ENCODE peak calls at places on chromosomes 16 and 17, in seven cellular contexts. N is SK-N-SH, G is HCT116, H is GM12878, R is H1, E is HepG2, Q is K562. O is an unnamed sample.
A peak's percentile ranks its signal among the peaks of the same experiment; 100 is the strongest.

GRCh38 chr17:36459601-36460000 is 26.9 kb upstream of the ZNHIT3 start:
- DNase-seq in N (no peak), G (no peak), H (no peak), R (no peak), E (no peak), Q (no peak), O (no peak)

GRCh38 chr16:67241008-67241900 is 6.0 kb downstream of the FHOD1 start:
- DNase-seq in N (no peak), G (no peak), H (no peak), R (no peak), E (peak; percentile 32), Q (peak; percentile 78), O (peak; percentile 83)

GRCh38 chr16:10878644-10879498 is 1.9 kb downstream of the CIITA start:
- DNase-seq in N (peak; percentile 70), G (no peak), H (no peak), R (no peak), E (no peak), Q (no peak), O (peak; percentile 65)

GRCh38 chr16:68408967-68409366 is 39.3 kb downstream of the SMPD3 start:
- DNase-seq in N (no peak), G (no peak), H (no peak), R (peak; percentile 36), E (no peak), Q (no peak), O (no peak)

GRCh38 chr16:75241412-75241811 is 10.0 kb downstream of the BCAR1 start:
- DNase-seq in N (no peak), G (no peak), H (no peak), R (no peak), E (no peak), Q (no peak), O (no peak)

GRCh38 chr17:16255481-16255901 is 38.5 kb downstream of the PIGL start:
- DNase-seq in N (no peak), G (no peak), H (no peak), R (peak; percentile 7), E (peak; percentile 22), Q (no peak), O (no peak)

GRCh38 chr16:86598607-86599318 is 20.4 kb downstream of the FOXL1 start:
- DNase-seq in N (no peak), G (no peak), H (no peak), R (no peak), E (no peak), Q (no peak), O (no peak)

GRCh38 chr16:11675561-11676511 is 7.6 kb downstream of the SNN start:
- DNase-seq in N (no peak), G (peak; percentile 72), H (no peak), R (no peak), E (peak; percentile 88), Q (no peak), O (no peak)

GRCh38 chr16:65122724-65122973 is 786 bp upstream of the CDH11 start:
- DNase-seq in N (no peak), G (no peak), H (no peak), R (no peak), E (no peak), Q (no peak), O (no peak)

GRCh38 chr17:18059283-18059682 is 20.1 kb downstream of the GID4 start:
- DNase-seq in N (no peak), G (no peak), H (no peak), R (no peak), E (no peak), Q (no peak), O (no peak)

GRCh38 chr16:30698816-30699614 is at the start of gene SRCAP:
- DNase-seq in N (peak; percentile 97), G (peak; percentile 64), H (peak; percentile 44), R (no peak), E (peak; percentile 83), Q (peak; percentile 97), O (peak; percentile 88)

GRCh38 chr17:49247949-49248348 is 17.4 kb upstream of the PHOSPHO1 start:
- DNase-seq in N (no peak), G (no peak), H (no peak), R (no peak), E (no peak), Q (no peak), O (no peak)

GRCh38 chr16:73145166-73145565 is 97.2 kb upstream of the ZFHX3 start:
- DNase-seq in N (no peak), G (no peak), H (no peak), R (no peak), E (no peak), Q (no peak), O (no peak)

GRCh38 chr17:17345294-17345597 is 42.1 kb downstream of the NT5M start:
- DNase-seq in N (no peak), G (no peak), H (no peak), R (no peak), E (no peak), Q (no peak), O (no peak)

GRCh38 chr17:80045703-80046102 is 9.3 kb downstream of the CCDC40 start:
- DNase-seq in N (no peak), G (no peak), H (no peak), R (no peak), E (no peak), Q (no peak), O (no peak)

GRCh38 chr16:19505600-19506303 is 16.1 kb downstream of the GDE1 start:
- DNase-seq in N (no peak), G (no peak), H (no peak), R (no peak), E (no peak), Q (no peak), O (peak; percentile 28)

DNA sequence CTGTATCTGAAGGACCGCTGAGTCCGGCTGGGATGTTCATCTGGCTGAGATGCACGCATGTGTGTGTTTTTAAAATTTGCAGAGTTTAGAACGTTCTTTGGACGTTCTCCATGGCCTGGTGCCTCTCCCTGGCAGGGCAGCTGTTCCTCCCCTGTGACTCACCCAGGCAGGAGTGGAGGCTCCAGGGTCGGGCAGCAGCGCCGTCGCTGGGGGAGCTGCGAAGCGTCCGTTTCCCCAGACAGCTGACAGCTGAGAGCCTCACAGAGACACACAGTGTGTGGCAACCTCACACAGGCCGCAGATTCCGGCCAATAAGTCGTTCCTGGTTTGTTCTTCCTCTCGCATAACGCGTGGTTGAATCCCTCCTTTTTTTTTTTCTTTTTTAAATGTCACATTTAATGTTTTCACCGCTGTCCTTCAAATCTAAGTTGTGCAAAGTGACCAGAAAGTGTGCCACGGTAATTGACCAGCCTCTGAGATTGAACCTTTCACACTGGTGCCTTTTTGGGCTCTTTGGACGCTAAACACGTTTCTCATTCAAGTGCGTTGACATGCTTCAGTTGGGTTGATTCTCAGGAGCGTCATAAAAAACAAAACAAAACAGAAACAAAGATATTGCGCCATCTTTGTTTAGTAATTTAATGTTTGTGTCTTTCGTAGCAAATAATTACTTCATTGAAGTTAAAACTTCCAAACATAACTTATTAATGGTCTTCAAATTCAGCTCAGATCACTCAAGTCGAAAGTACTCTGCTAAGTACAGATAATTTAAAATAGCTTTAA is 80.4 kb downstream of the OR1D5 start:
- DNase-seq in N (no peak), G (no peak), H (no peak), R (no peak), E (no peak), Q (peak; percentile 19), O (no peak)
- TF ChIP-seq JUND in N (peak; percentile 71), G (no peak), H (no peak), R (no peak), E (no peak), Q (no peak), O (no peak)

DNA sequence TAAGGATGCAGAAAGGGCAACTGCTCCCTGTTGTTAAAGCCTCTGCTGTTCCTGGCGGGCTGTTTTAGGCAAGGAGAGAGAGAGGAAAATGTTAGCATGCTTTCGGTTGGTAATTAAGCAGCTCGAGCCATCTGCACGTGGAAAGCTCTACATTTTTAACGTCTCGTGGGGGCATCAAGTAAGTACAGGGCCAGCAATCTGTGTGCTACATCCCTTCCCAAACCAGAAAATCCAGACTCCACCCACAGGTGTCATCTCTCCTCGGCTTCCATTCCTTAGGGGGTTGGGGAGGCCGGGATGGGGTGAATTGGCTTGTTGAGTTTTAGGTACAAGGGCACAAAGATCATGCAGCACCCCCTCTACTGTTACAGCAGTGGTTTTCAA is 62.5 kb upstream of the MARCHF10 start:
- DNase-seq in N (peak; percentile 47), G (no peak), H (no peak), R (no peak), E (no peak), Q (no peak), O (no peak)
- TF ChIP-seq JUND in N (no peak), G (no peak), H (no peak), R (no peak), E (no peak), Q (no peak), O (no peak)

GRCh38 chr16:46658925-46659324 is 30.1 kb downstream of the VPS35 start:
- DNase-seq in N (no peak), G (no peak), H (peak; percentile 76), R (no peak), E (no peak), Q (no peak), O (no peak)
- TF ChIP-seq JUND in N (no peak), G (no peak), H (no peak), R (no peak), E (no peak), Q (no peak), O (no peak)

GRCh38 chr17:43953746-43954145 is at the start of gene PYY:
- DNase-seq in N (no peak), G (no peak), H (no peak), R (no peak), E (no peak), Q (no peak), O (no peak)

GRCh38 chr17:43951750-43952149 is 2.0 kb downstream of the PYY start:
- DNase-seq in N (no peak), G (no peak), H (no peak), R (no peak), E (no peak), Q (no peak), O (no peak)

GRCh38 chr17:43950554-43950953 is 3.2 kb downstream of the PYY start:
- DNase-seq in N (no peak), G (no peak), H (no peak), R (no peak), E (no peak), Q (no peak), O (no peak)

GRCh38 chr17:43952351-43952723 is 1.4 kb downstream of the PYY start:
- DNase-seq in N (no peak), G (no peak), H (no peak), R (no peak), E (no peak), Q (no peak), O (no peak)

DNA sequence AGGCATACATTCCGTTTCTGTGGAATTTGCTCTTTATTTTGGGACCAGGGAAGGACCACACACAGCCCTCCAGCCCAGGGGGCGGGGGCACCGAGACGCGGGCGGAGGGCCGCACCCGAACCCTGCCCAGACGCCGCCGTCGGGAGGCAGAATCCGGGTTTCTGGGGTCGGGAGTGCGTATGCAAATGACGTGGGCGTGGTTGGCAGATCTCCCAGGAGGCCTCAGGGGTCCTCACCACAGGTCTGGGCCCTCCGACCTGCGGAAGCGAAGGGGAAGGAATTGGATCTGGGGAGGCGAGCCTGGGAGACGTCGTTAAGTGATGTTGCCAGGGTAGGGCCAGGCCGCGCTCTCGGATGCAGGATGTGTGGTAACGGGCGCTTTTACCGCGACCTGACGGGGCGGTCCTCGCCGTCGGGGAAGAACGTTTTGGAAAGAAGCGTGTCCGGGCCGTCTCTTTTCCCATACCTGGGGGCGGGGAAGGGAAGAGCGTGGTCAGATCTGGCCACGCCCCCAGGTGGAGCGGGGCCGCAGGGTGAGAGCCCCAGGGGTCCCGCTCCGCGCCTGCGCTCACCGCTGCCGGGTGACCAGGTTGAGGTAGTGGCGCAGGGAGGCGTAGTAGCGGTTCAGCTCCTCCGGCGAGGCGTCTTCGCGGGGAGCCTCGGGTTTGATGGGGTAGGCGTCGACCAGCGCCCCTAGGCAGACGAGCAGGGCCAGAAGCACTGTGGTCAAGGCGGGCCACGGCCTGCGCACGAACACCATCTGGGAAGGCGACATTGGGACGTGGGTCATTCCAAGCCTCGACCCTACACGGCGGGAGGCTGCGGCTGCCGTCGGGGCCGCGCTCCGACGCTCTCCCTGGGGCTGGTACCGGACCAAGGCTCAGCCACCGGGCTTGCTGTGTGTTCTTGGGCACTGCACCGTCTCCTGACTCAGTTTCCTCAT is 745 bp downstream of the PYY start:
- DNase-seq in N (no peak), G (no peak), H (no peak), R (peak; percentile 66), E (no peak), Q (peak; percentile 65), O (no peak)
- TF ChIP-seq JUND in N (no peak), G (no peak), H (no peak), R (no peak), E (no peak), Q (no peak), O (no peak)

O was measured in T47D.